ENCODE peak calls at places on chromosomes 12 and 14, in eight cellular contexts. X is upper lobe of left lung; O is WERI-Rb-1; M is CD8-positive, alpha-beta memory T cell; E is effector CD8-positive, alpha-beta T cell; W is activated T-cell treated with anti-CD3 and anti-CD28 coated beads, Interleukin-2, amount 50 U/mL, for 72 hours; F is activated CD4-positive, alpha-beta T cell treated with anti-CD3 and anti-CD28 coated beads, Interleukin-2, amount 10 ng/mL, durations not matched to agents 7 days and 5 days; A is activated gamma-delta T cell treated with anti-CD3 and anti-CD28 coated beads, Interleukin-2, amount 50 U/mL, for 16 hours. R is an unnamed sample.

GRCh38 chr12:13851828-13852227 is 129.6 kb downstream of the GRIN2B start:
- DNase-seq in W (no peak), M (no peak), O (no peak), F (no peak), E (no peak), A (no peak), X (no peak), R (no peak)

GRCh38 chr12:83573676-83574075 is 887.0 kb downstream of the TMTC2 start:
- DNase-seq in O (no peak), W (no peak), E (no peak), A (no peak), X (no peak), M (no peak), F (no peak), R (no peak)

GRCh38 chr14:90784621-90785270 is 31.5 kb downstream of the TTC7B start:
- DNase-seq in O (no peak), X (no peak), E (no peak), W (no peak), A (no peak), F (no peak), M (no peak), R (no peak)

GRCh38 chr12:132605892-132606291 is 4.5 kb downstream of the LRCOL1 start:
- DNase-seq in X (no peak), E (no peak), W (no peak), F (no peak), A (no peak), M (no peak), O (no peak), R (no peak)

GRCh38 chr12:120903382-120903817 is 758 bp downstream of the SPPL3 start:
- DNase-seq in F (peak; percentile 72), E (peak; percentile 69), O (peak; percentile 56), M (peak; percentile 80), A (peak; percentile 48), W (peak; percentile 68), X (peak; percentile 81), R (no peak)

GRCh38 chr12:109532721-109533486 is 40.4 kb downstream of the MMAB start:
- DNase-seq in W (no peak), X (no peak), O (no peak), E (no peak), M (no peak), F (no peak), A (no peak), R (no peak)

GRCh38 chr12:55797068-55797467 is 20.5 kb downstream of the SARNP start:
- DNase-seq in O (peak; percentile 37), F (peak; percentile 32), M (no peak), A (no peak), E (no peak), W (peak; percentile 7), X (no peak), R (no peak)

GRCh38 chr12:106300761-106301160 is 1.8 kb upstream of the TCP11L2 start:
- DNase-seq in O (no peak), F (no peak), A (no peak), M (no peak), W (no peak), E (no peak), X (peak; percentile 53), R (no peak)

GRCh38 chr14:99603471-99603933 is 505 bp downstream of the CCDC85C start:
- DNase-seq in A (no peak), E (peak; percentile 24), X (no peak), F (peak; percentile 42), M (peak; percentile 30), W (peak; percentile 59), O (peak; percentile 29), R (no peak)

GRCh38 chr12:21438643-21439042 is 1.2 kb downstream of the PYROXD1 start:
- DNase-seq in O (no peak), M (no peak), W (no peak), X (no peak), E (no peak), A (no peak), F (no peak), R (no peak)

GRCh38 chr12:34166427-34167060 is 144.2 kb downstream of the ALG10 start:
- DNase-seq in X (no peak), F (no peak), W (no peak), O (no peak), A (no peak), E (no peak), M (no peak), R (no peak)

GRCh38 chr12:52156310-52156709 is 35.5 kb downstream of the KRT80 start:
- DNase-seq in M (no peak), E (no peak), F (no peak), O (no peak), X (no peak), W (no peak), A (no peak), R (no peak)

GRCh38 chr12:87720967-87721366 is 308.2 kb downstream of the C12orf50 start:
- DNase-seq in E (no peak), W (no peak), O (no peak), M (no peak), F (no peak), X (no peak), A (no peak), R (no peak)

GRCh38 chr12:54383041-54383609 is 1.4 kb downstream of the ZNF385A start:
- DNase-seq in F (no peak), W (peak; percentile 55), M (no peak), O (no peak), A (no peak), X (peak; percentile 57), E (no peak), R (no peak)

GRCh38 chr12:50488801-50489200 is 16.0 kb upstream of the DIP2B start:
- DNase-seq in A (no peak), O (peak; percentile 40), X (no peak), W (no peak), F (no peak), M (no peak), E (no peak), R (peak; percentile 49)

GRCh38 chr12:109296431-109296830 is 12.7 kb downstream of the FOXN4 start:
- DNase-seq in A (no peak), E (no peak), O (no peak), W (no peak), F (no peak), M (no peak), X (no peak), R (no peak)

GRCh38 chr14:35404246-35404495 is 378 bp downstream of the NFKBIA start:
- DNase-seq in E (no peak), X (no peak), F (no peak), M (no peak), O (no peak), W (no peak), A (no peak), R (no peak)

GRCh38 chr14:60266021-60266937 is 17.3 kb downstream of the PPM1A start:
- DNase-seq in X (no peak), E (no peak), F (peak; percentile 14), A (no peak), M (no peak), O (peak; percentile 36), W (no peak), R (no peak)

GRCh38 chr14:32594766-32595165 is 265.7 kb downstream of the AKAP6 start:
- DNase-seq in E (no peak), X (no peak), F (no peak), O (no peak), W (no peak), A (no peak), M (no peak), R (no peak)

GRCh38 chr12:100127766-100128508 is 14.7 kb downstream of the BLTP3B start:
- DNase-seq in A (no peak), F (no peak), M (no peak), X (no peak), W (no peak), E (no peak), O (no peak), R (no peak)

GRCh38 chr12:33605776-33606175 is 166.2 kb upstream of the SYT10 start:
- DNase-seq in E (no peak), X (no peak), W (no peak), M (no peak), A (no peak), O (no peak), F (no peak), R (no peak)

GRCh38 chr12:93825926-93826599 is 148.9 kb downstream of the CRADD start:
- DNase-seq in W (no peak), F (no peak), X (no peak), O (no peak), E (no peak), A (no peak), M (no peak), R (no peak)

GRCh38 chr12:130460611-130461478 is 123.2 kb downstream of the PIWIL1 start:
- DNase-seq in F (no peak), M (no peak), A (no peak), W (no peak), O (peak; percentile 63), E (no peak), X (no peak), R (no peak)

GRCh38 chr12:18969512-18969911 is 160.0 kb upstream of the PLEKHA5 start:
- DNase-seq in F (no peak), W (no peak), X (no peak), A (no peak), O (no peak), E (no peak), M (no peak), R (no peak)

GRCh38 chr14:97626088-97626487 is 828.9 kb downstream of the VRK1 start:
- DNase-seq in E (no peak), F (no peak), O (no peak), A (no peak), M (no peak), X (no peak), W (no peak), R (no peak)

GRCh38 chr12:95942106-95942531 is 295 bp downstream of the CCDC38 start:
- DNase-seq in O (no peak), A (no peak), W (no peak), E (no peak), X (no peak), F (peak; percentile 8), M (no peak), R (no peak)

GRCh38 chr12:19390208-19390607 is 49.1 kb upstream of the AEBP2 start:
- DNase-seq in X (no peak), W (no peak), M (no peak), O (no peak), E (no peak), A (no peak), F (no peak), R (no peak)

GRCh38 chr14:34223302-34224150 is 238.5 kb downstream of the SPTSSA start:
- DNase-seq in X (no peak), M (no peak), O (no peak), E (no peak), W (no peak), A (no peak), F (no peak), R (no peak)

GRCh38 chr12:34406228-34406995 is 384.1 kb downstream of the ALG10 start:
- DNase-seq in O (peak; percentile 0), F (no peak), W (no peak), X (peak; percentile 14), E (no peak), A (no peak), M (peak; percentile 0), R (no peak)

GRCh38 chr12:18546399-18546798 is 191.4 kb downstream of the PLCZ1 start:
- DNase-seq in A (no peak), F (no peak), X (no peak), W (no peak), M (no peak), O (no peak), E (no peak), R (no peak)

GRCh38 chr12:112714166-112714565 is 77.4 kb upstream of the RPH3A start:
- DNase-seq in M (no peak), W (peak; percentile 0), X (no peak), A (no peak), E (no peak), F (no peak), O (no peak), R (no peak)

GRCh38 chr14:77738559-77739250 is 22.3 kb downstream of the SNW1 start:
- DNase-seq in X (no peak), E (no peak), M (no peak), F (no peak), W (peak; percentile 39), O (no peak), A (no peak), R (no peak)

GRCh38 chr12:130765186-130765659 is 49.1 kb upstream of the RIMBP2 start:
- DNase-seq in M (no peak), O (no peak), E (no peak), W (peak; percentile 20), A (no peak), X (no peak), F (peak; percentile 47), R (no peak)

GRCh38 chr12:110199360-110200123 is 75.4 kb downstream of the IFT81 start:
- DNase-seq in A (no peak), W (peak; percentile 15), M (no peak), X (no peak), E (no peak), F (peak; percentile 24), O (no peak), R (no peak)